ENCODE peak calls at places on chromosome 16, in seven cellular contexts. J is PC-9, E is sigmoid colon, W is heart right ventricle, M is pancreas, I is HCT116, L is A549. S is an unnamed sample.
A peak's percentile ranks its signal among the peaks of the same experiment; 100 is the strongest.

GRCh38 chr16:59385953-59386352 is 651.8 kb upstream of the GOT2 start:
- DNase-seq in J (no peak), E (no peak), W (no peak), M (no peak), I (no peak), L (no peak), S (no peak)

GRCh38 chr16:77327717-77328116 is 107.1 kb downstream of the ADAMTS18 start:
- DNase-seq in J (no peak), E (no peak), W (no peak), M (no peak), I (no peak), L (no peak), S (no peak)

GRCh38 chr16:11263737-11264136 is 5.4 kb downstream of the TNP2 start:
- DNase-seq in J (no peak), E (no peak), W (no peak), M (no peak), I (no peak), L (no peak), S (no peak)

GRCh38 chr16:86818701-86819522 is 240.6 kb downstream of the FOXL1 start:
- DNase-seq in J (no peak), E (no peak), W (no peak), M (no peak), I (no peak), L (no peak), S (no peak)

GRCh38 chr16:31423241-31423640 is 4.9 kb downstream of the COX6A2 start:
- DNase-seq in J (no peak), E (no peak), W (no peak), M (no peak), I (no peak), L (no peak), S (no peak)

GRCh38 chr16:14024300-14024699 is 46.8 kb upstream of the MRTFB start:
- DNase-seq in J (no peak), E (no peak), W (no peak), M (no peak), I (no peak), L (no peak), S (no peak)

GRCh38 chr16:56625140-56625942 is at the start of gene MT1E:
- DNase-seq in J (no peak), E (peak; percentile 95), W (peak; percentile 86), M (peak; percentile 87), I (peak; percentile 77), L (no peak), S (peak; percentile 93)

GRCh38 chr16:58337090-58337444 is 42.2 kb upstream of the PRSS54 start:
- DNase-seq in J (no peak), E (no peak), W (no peak), M (no peak), I (no peak), L (no peak), S (no peak)

GRCh38 chr16:77211880-77212735 is 12.9 kb downstream of the SYCE1L start:
- DNase-seq in J (no peak), E (no peak), W (peak; percentile 17), M (peak; percentile 86), I (no peak), L (peak; percentile 86), S (no peak)

GRCh38 chr16:54366005-54366634 is 79.5 kb upstream of the IRX3 start:
- DNase-seq in J (no peak), E (no peak), W (no peak), M (no peak), I (no peak), L (no peak), S (no peak)

GRCh38 chr16:27127293-27127692 is 60.6 kb downstream of the C16orf82 start:
- DNase-seq in J (no peak), E (no peak), W (no peak), M (no peak), I (no peak), L (no peak), S (no peak)

GRCh38 chr16:87317766-87318121 is 552 bp upstream of the C16orf95 start:
- DNase-seq in J (no peak), E (peak; percentile 84), W (peak; percentile 16), M (no peak), I (no peak), L (peak; percentile 56), S (peak; percentile 86)

GRCh38 chr16:11621920-11622651 is 35.4 kb upstream of the LITAF start:
- DNase-seq in J (no peak), E (no peak), W (no peak), M (no peak), I (no peak), L (no peak), S (no peak)

GRCh38 chr16:56871172-56871593 is 6.2 kb downstream of the SLC12A3 start:
- DNase-seq in J (peak; percentile 51), E (no peak), W (no peak), M (no peak), I (no peak), L (peak; percentile 28), S (no peak)

GRCh38 chr16:66959645-66960177 is 1.4 kb upstream of the CES3 start:
- DNase-seq in J (no peak), E (no peak), W (no peak), M (no peak), I (no peak), L (no peak), S (no peak)

GRCh38 chr16:28212532-28212873 is 738 bp upstream of the XPO6 start:
- DNase-seq in J (no peak), E (no peak), W (no peak), M (no peak), I (peak; percentile 15), L (no peak), S (no peak)

GRCh38 chr16:9225527-9226316 is 134.3 kb downstream of the HAPSTR1 start:
- DNase-seq in J (no peak), E (peak; percentile 30), W (no peak), M (no peak), I (peak; percentile 12), L (peak; percentile 43), S (no peak)

GRCh38 chr16:88533381-88533831 is 36.8 kb upstream of the ZC3H18 start:
- DNase-seq in J (no peak), E (no peak), W (no peak), M (peak; percentile 53), I (no peak), L (no peak), S (no peak)

GRCh38 chr16:11612110-11612981 is 25.6 kb upstream of the LITAF start:
- DNase-seq in J (peak; percentile 98), E (no peak), W (no peak), M (no peak), I (peak; percentile 61), L (peak; percentile 78), S (no peak)

GRCh38 chr16:28161626-28162025 is 50.1 kb downstream of the XPO6 start:
- DNase-seq in J (no peak), E (no peak), W (no peak), M (no peak), I (no peak), L (no peak), S (no peak)

GRCh38 chr16:23640959-23641765 is at the start of the genes DCTN5 and PALB2:
- DNase-seq in J (peak; percentile 90), E (peak; percentile 96), W (peak; percentile 93), M (peak; percentile 92), I (peak; percentile 81), L (peak; percentile 95), S (peak; percentile 93)

GRCh38 chr16:23634461-23635036 is 6.6 kb downstream of the PALB2 start:
- DNase-seq in J (no peak), E (no peak), W (no peak), M (no peak), I (no peak), L (no peak), S (no peak)

GRCh38 chr16:23640669-23640958 is 496 bp downstream of the PALB2 start:
- DNase-seq in J (no peak), E (no peak), W (no peak), M (no peak), I (no peak), L (no peak), S (no peak)

GRCh38 chr16:23635958-23636357 is 5.2 kb downstream of the PALB2 start:
- DNase-seq in J (no peak), E (no peak), W (no peak), M (no peak), I (no peak), L (no peak), S (no peak)
- H3K4me1 ChIP-seq in J (peaks cover 5% of the 10 kb centered on the region), E (no peaks in the 10 kb centered on the region), W (peaks cover 13% of the 10 kb centered on the region), M (peaks cover 10% of the 10 kb centered on the region), I (peaks cover 13% of the 10 kb centered on the region), L (peaks cover 7% of the 10 kb centered on the region), S (peaks cover 12% of the 10 kb centered on the region)

GRCh38 chr16:598823-599739 is 9.2 kb downstream of the RAB40C start:
- DNase-seq in J (no peak), E (no peak), W (no peak), M (peak; percentile 61), I (no peak), L (no peak), S (no peak)

GRCh38 chr16:596736-597060 is 6.8 kb downstream of the RAB40C start:
- DNase-seq in J (no peak), E (no peak), W (no peak), M (no peak), I (no peak), L (no peak), S (no peak)

GRCh38 chr16:603221-603620 is 13.4 kb downstream of the RAB40C start:
- DNase-seq in J (no peak), E (no peak), W (no peak), M (no peak), I (no peak), L (no peak), S (no peak)

GRCh38 chr16:595942-596735 is 6.3 kb downstream of the RAB40C start:
- DNase-seq in J (no peak), E (peak; percentile 58), W (no peak), M (peak; percentile 65), I (no peak), L (no peak), S (no peak)

GRCh38 chr16:600781-601180 is 10.9 kb downstream of the RAB40C start:
- DNase-seq in J (no peak), E (no peak), W (no peak), M (no peak), I (no peak), L (no peak), S (no peak)
- TF ChIP-seq CTCF in J (no peak), E (no peak), W (peak; percentile 13), M (no peak), I (no peak), L (peak; percentile 19), S (no peak)

GRCh38 chr16:3317315-3317999 is 12.2 kb downstream of the ZNF75A start:
- DNase-seq in J (no peak), E (no peak), W (no peak), M (no peak), I (no peak), L (peak; percentile 51), S (no peak)
- H3K4me3 ChIP-seq in J (peak overlapping the region; percentile 5), E (no peak overlapping the region), W (no peak overlapping the region), M (no peak overlapping the region), I (no peak overlapping the region), L (no peak overlapping the region), S (no peak overlapping the region)

DNA sequence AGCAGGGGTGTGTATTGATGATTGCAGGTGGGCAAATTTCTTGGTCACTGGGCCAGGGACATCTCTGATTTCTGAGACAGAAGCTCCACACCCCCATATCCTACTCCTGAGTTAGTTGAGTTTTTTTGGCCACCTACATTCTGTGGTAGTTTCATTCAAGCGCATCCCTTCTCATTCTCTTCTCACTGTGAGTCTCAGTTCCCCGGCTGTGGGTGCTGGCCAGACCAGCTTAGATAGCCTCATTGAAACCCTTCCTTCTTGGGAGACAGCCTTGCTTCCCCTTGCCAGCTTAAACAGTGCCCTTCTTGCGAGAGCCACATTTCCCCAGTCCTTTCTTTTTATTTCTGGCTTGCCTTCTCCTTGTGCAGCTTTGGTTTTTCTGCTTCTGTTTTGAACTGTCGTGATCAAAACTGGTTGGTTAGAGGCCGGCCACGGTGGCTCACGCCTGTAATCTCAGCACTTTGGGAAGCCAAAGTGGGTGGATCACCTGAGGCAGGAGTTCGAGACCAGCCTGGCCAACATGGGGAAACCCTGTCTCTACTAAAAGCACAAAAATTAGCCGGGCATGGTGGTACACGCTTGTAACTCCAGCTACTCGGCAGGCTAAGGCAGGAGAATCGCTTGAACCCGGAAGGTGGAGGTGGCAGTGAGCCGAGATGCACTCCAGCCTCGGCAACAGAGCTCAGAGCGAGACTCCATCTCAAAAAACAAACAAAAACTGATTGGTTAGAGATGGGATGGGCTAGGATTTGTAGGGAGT is 2.8 kb downstream of the GPT2 start:
- DNase-seq in J (no peak), E (no peak), W (no peak), M (no peak), I (no peak), L (no peak), S (no peak)
- H3K4me1 ChIP-seq in J (peaks cover 32% of the 10 kb centered on the region), E (no peaks in the 10 kb centered on the region), W (peaks cover 19% of the 10 kb centered on the region), M (peaks cover 19% of the 10 kb centered on the region), I (peaks cover 15% of the 10 kb centered on the region), L (peaks cover 18% of the 10 kb centered on the region), S (no peaks in the 10 kb centered on the region)

S was measured in tibial artery.